ENCODE peak calls at places on chromosomes 1 and 21, in seven cellular contexts. S is SK-N-SH, F is sigmoid colon, C is tibial nerve, L is esophagus muscularis mucosa, M is transverse colon, T is stomach. B is an unnamed sample. For H3K4me1, the result is how much of the 10 kb centered on the place peaks cover.

GRCh38 chr1:105437847-105438246 is 1618.6 kb upstream of the PRMT6 start:
- DNase-seq in S (no peak), F (no peak), C (no peak), L (peak), M (no peak), T (no peak), B (no peak)

GRCh38 chr21:26883768-26884167 is 38.6 kb upstream of the ADAMTS1 start:
- DNase-seq in S (no peak), F (no peak), C (no peak), L (no peak), M (no peak), T (no peak), B (no peak)

GRCh38 chr1:112594208-112594876 is 24.6 kb downstream of the ST7L start:
- DNase-seq in S (peak), F (no peak), C (no peak), L (no peak), M (no peak), T (no peak), B (no peak)

GRCh38 chr21:36989699-36990507 is 16.6 kb upstream of the RIPPLY3 start:
- DNase-seq in S (peak), F (peak), C (peak), L (peak), M (peak), T (peak), B (peak)

GRCh38 chr1:109509176-109510134 is at the start of gene AMIGO1:
- DNase-seq in S (peak), F (peak), C (no peak), L (no peak), M (peak), T (peak), B (peak)

GRCh38 chr1:47725000-47725731 is 272.0 kb downstream of the TRABD2B start:
- DNase-seq in S (peak), F (no peak), C (no peak), L (no peak), M (no peak), T (no peak), B (no peak)

GRCh38 chr21:26366781-26367180 is 196.2 kb upstream of the APP start:
- DNase-seq in S (no peak), F (no peak), C (no peak), L (no peak), M (no peak), T (no peak), B (no peak)

GRCh38 chr1:26210471-26210870 is 20.1 kb downstream of the CATSPER4 start:
- DNase-seq in S (no peak), F (no peak), C (no peak), L (no peak), M (no peak), T (no peak), B (no peak)

GRCh38 chr1:117433943-117434342 is 66.7 kb downstream of the MAN1A2 start:
- DNase-seq in S (no peak), F (no peak), C (no peak), L (no peak), M (no peak), T (no peak), B (no peak)

GRCh38 chr1:77889671-77890070 is 1.2 kb downstream of the NEXN start:
- DNase-seq in S (no peak), F (no peak), C (no peak), L (no peak), M (no peak), T (no peak), B (no peak)

GRCh38 chr1:224106568-224107281 is 7.2 kb upstream of the FBXO28 start:
- DNase-seq in S (peak), F (no peak), C (no peak), L (peak), M (peak), T (peak), B (no peak)

GRCh38 chr1:162835157-162835899 is 25.6 kb downstream of the CCDC190 start:
- DNase-seq in S (no peak), F (no peak), C (no peak), L (no peak), M (no peak), T (no peak), B (no peak)

GRCh38 chr1:47229884-47230691 is 1.9 kb downstream of the TAL1 start:
- DNase-seq in S (no peak), F (no peak), C (no peak), L (no peak), M (no peak), T (no peak), B (no peak)

GRCh38 chr1:111988743-111989453 is 570 bp downstream of the KCND3 start:
- DNase-seq in S (peak), F (no peak), C (no peak), L (no peak), M (peak), T (peak), B (no peak)

GRCh38 chr1:210827481-210827880 is 306.5 kb downstream of the KCNH1 start:
- DNase-seq in S (no peak), F (no peak), C (no peak), L (no peak), M (no peak), T (no peak), B (no peak)

GRCh38 chr1:169474302-169474701 is 11.4 kb downstream of the SLC19A2 start:
- DNase-seq in S (no peak), F (no peak), C (no peak), L (no peak), M (no peak), T (no peak), B (no peak)

GRCh38 chr1:172870901-172871606 is 179.7 kb downstream of the TNFSF18 start:
- DNase-seq in S (no peak), F (no peak), C (no peak), L (no peak), M (no peak), T (no peak), B (no peak)

GRCh38 chr1:15483971-15484370 is 8.1 kb downstream of the CELA2B start:
- DNase-seq in S (no peak), F (no peak), C (no peak), L (no peak), M (no peak), T (no peak), B (no peak)

GRCh38 chr1:15476927-15477326 is 1.0 kb downstream of the CELA2B start:
- DNase-seq in S (no peak), F (no peak), C (no peak), L (no peak), M (no peak), T (no peak), B (no peak)

GRCh38 chr1:15485534-15486091 is 9.7 kb downstream of the CELA2B start:
- DNase-seq in S (no peak), F (no peak), C (no peak), L (no peak), M (no peak), T (no peak), B (no peak)

GRCh38 chr1:15475737-15476314 is at the start of gene CELA2B:
- DNase-seq in S (no peak), F (no peak), C (no peak), L (no peak), M (no peak), T (no peak), B (no peak)

DNA sequence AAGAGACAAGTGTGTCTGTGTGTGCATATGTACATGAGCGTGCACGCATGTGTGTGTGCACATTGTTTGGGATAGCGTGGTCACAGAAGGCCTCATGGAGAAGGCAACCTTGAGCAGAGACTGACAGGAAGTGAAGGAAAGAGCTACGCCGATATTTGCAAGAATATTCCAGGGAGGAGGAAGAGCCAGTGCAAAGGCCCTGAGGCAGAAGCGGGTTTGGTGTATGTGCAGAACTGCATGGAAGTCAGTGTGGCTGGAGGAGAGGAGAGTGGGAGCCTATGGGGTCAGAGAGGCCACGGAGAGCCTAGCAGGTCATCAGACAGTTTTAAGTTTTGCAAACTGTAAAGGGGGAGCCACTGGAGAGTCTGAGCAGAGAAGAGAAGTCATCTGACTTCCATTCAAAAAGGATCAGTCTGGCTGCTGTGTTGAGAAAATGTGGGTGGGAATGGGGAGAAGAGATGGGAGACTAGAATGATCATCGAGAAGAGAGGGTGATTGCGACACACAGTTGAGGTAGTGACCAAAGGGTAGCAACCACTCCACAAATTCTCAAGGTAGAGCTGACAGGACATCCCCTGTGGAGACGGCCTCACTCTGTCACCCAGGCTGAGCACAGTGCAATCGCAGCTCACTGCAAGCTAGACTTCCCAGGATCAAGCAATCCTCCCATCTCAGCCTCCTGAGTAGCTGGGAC is 3.9 kb downstream of the CELA2B start:
- DNase-seq in S (no peak), F (no peak), C (no peak), L (no peak), M (no peak), T (no peak), B (no peak)
- H3K4me1 ChIP-seq in S (under half), F (under half), C (under half), L (under half), M (under half), T (under half), B (under half)

GRCh38 chr1:18263547-18264130 is 156.0 kb downstream of the IGSF21 start:
- DNase-seq in S (no peak), F (no peak), C (no peak), L (no peak), M (no peak), T (no peak), B (no peak)
- TF ChIP-seq EP300 in S (no peak), F (no peak), C (no peak), L (no peak), M (no peak), T (no peak), B (no peak)

DNA sequence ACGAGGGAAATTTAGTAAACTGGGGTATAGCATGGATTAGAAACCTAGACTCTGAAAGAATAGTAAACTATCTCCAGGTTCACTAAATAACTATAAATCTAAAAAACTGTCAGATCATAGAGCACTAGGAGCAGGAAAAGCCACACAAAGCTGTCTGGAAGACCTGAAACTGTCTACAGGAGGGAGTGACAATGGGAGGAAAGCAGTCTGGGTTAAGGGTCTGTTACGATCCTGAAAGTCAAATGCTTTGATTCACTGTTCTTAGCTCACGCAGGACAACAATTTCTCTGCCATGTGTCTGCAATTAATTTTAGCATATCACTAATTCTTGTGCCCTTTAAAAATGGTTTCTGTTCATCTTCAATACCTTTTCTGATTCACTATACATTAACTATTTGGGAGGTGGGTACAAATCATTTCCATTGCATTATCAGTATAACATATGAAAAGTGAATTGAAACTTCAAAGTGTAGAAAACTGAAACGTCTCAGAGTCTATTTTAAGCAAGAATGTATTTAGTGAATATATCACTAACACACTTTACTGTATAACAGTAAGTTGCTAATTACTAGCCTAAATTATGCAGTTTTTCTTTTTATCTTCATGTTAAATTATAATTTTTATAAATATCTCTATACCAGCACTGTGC is 18.4 kb downstream of the CEP170 start:
- DNase-seq in S (no peak), F (no peak), C (no peak), L (no peak), M (no peak), T (no peak), B (no peak)
- TF ChIP-seq CTCF in S (no peak), F (no peak), C (no peak), L (no peak), M (no peak), T (no peak), B (no peak)

GRCh38 chr1:42964032-42964812 is 5.6 kb upstream of the SLC2A1 start:
- DNase-seq in S (no peak), F (no peak), C (no peak), L (no peak), M (no peak), T (no peak), B (no peak)
- H3K4me1 ChIP-seq in S (under half), F (under half), C (under half), L (under half), M (under half), T (half or more), B (under half)

GRCh38 chr1:198283222-198283621 is 126.4 kb downstream of the NEK7 start:
- DNase-seq in S (no peak), F (no peak), C (no peak), L (no peak), M (no peak), T (no peak), B (no peak)
- TF ChIP-seq EP300 in S (no peak), F (no peak), C (no peak), L (no peak), M (no peak), T (no peak), B (no peak)

DNA sequence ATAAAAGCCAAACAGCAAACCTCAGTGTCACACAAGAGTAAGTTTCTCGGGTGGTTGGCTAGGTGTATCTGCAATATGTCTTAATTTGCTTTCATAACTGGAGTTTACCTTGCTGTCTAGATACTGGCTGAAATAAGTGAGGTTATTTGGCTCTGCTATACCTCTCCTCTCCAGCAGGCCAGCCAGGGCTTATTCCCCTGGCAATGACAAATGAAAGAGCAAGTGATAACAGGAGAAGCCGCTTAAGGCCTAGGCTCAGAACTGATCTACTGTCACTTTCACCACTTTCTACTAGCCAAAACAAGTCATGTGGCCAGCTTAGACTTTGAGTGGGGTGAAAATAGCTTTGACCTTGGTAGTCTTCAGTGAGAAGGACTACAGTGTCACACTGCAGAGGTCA is 4.8 kb upstream of the RPE65 start:
- DNase-seq in S (no peak), F (no peak), C (no peak), L (no peak), M (no peak), T (no peak), B (no peak)
- TF ChIP-seq CTCF in S (no peak), F (no peak), C (no peak), L (no peak), M (no peak), T (no peak), B (no peak)

DNA sequence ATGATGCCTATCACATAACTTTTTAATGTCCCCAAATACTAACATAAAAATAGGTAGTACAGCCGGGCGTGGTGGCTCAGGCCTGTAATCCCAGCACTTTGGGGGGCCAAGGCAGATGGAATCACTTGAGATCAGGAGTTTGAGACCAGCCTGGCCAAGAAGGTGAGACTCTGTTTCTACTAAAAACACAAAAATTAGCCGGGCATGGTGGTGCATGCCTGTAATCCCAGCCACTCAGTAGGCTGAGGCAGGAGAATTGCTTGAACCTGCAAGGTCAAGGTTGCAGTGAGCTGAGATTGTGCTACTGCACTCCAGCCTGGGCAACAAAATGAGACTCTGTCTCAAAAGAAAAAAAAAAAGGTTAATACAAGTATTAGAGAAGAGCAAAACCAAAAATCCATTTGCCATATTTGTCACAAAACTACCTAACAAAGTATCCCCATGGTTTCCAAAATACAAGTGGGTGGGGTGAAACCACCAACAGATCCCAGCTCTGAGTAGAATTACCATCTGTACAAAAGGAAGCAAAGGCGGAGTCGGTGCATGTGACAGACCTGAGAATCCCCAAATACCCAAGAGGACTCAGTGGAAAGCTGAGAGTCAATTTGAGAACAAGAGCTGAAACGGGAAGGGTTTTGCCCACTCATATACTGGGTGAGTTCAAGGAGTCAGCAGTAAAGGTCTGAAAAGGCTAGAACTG is 113.2 kb downstream of the TOMM20 start:
- DNase-seq in S (no peak), F (no peak), C (no peak), L (no peak), M (no peak), T (no peak), B (no peak)
- H3K4me1 ChIP-seq in S (under half), F (under half), C (under half), L (under half), M (under half), T (under half), B (under half)

DNA sequence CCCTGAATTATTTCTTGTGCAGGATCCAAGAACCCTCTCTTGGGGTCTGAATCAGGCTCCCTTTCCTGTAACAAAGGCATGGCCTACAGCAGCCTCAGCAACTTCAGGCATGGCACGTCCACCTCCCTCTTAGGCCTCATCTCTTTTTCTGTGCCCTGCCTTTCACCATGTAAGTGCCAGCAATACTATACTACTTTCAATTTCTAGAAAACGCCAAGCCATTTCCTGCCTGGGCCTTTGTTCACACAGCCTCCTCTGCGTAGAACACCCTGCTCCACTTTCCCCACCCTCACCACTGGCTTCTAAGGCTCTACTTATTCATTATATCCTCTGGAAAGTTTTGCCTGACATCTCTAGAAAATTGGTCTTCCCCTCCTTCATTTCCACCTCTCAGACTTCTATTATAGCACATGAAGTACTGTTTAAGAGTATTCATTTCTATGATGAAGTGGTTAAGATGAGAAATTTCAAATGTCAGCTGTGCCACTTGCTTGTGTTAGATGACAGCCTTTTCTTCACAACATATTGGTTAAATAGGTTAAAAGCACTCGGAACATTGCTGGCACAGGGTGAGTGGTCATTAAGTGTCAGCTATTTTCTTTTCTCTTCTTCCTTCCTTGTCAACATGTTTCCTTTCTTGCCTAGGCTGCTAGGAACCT is 41.6 kb upstream of the VWA5B1 start:
- DNase-seq in S (no peak), F (no peak), C (no peak), L (no peak), M (no peak), T (no peak), B (no peak)
- TF ChIP-seq EP300 in S (no peak), F (no peak), C (no peak), L (no peak), M (no peak), T (no peak), B (no peak)

GRCh38 chr21:24895885-24896734 is 711.2 kb downstream of the MRPL39 start:
- DNase-seq in S (peak), F (no peak), C (no peak), L (no peak), M (peak), T (peak), B (peak)
- TF ChIP-seq CTCF in S (peak), F (peak), C (peak), L (no peak), M (peak), T (peak), B (peak)

GRCh38 chr21:45296638-45297037 is 8.9 kb upstream of the POFUT2 start:
- DNase-seq in S (no peak), F (peak), C (no peak), L (no peak), M (peak), T (no peak), B (peak)
- H3K4me1 ChIP-seq in S (under half), F (half or more), C (under half), L (half or more), M (under half), T (under half), B (under half)

B was measured in ovary.